ENCODE peak calls at places on chromosomes 7 and 10, in five cellular contexts. Y, Q, H, T and L are unnamed samples.

GRCh38 chr7:149833495-149834130 is 4.6 kb upstream of the ZNF862 start:
- DNase-seq in Y (no peak), Q (no peak), H (no peak), T (no peak), L (no peak)

GRCh38 chr10:69866688-69867461 is 65.2 kb downstream of the COL13A1 start:
- DNase-seq in T (no peak), Y (peak; percentile 26), H (no peak), Q (no peak), L (peak; percentile 41)

GRCh38 chr7:98357751-98358161 is 43.1 kb downstream of the BAIAP2L1 start:
- DNase-seq in T (no peak), H (no peak), Y (no peak), Q (no peak), L (peak; percentile 7)

GRCh38 chr7:8724080-8724718 is 290.8 kb downstream of the NXPH1 start:
- DNase-seq in T (peak; percentile 1), Q (no peak), H (peak; percentile 54), Y (no peak), L (peak; percentile 74)

GRCh38 chr10:114607358-114607998 is 50.6 kb downstream of the ABLIM1 start:
- DNase-seq in T (no peak), H (no peak), Y (no peak), Q (no peak), L (no peak)

GRCh38 chr7:47895026-47895425 is 53.2 kb downstream of the PKD1L1 start:
- DNase-seq in Q (no peak), Y (no peak), H (no peak), T (no peak), L (no peak)

GRCh38 chr7:85030893-85031292 is 156.0 kb downstream of the SEMA3D start:
- DNase-seq in Q (peak; percentile 29), H (peak; percentile 83), Y (peak; percentile 26), T (no peak), L (no peak)

GRCh38 chr10:48983648-48984359 is 44.2 kb upstream of the LRRC18 start:
- DNase-seq in Q (no peak), Y (no peak), T (no peak), H (no peak), L (no peak)

GRCh38 chr10:75643944-75644820 is 212.8 kb downstream of the LRMDA start:
- DNase-seq in Q (no peak), H (no peak), Y (no peak), T (no peak), L (no peak)

GRCh38 chr7:8365499-8366110 is 67.8 kb upstream of the NXPH1 start:
- DNase-seq in H (peak; percentile 33), T (peak; percentile 9), Q (no peak), Y (peak; percentile 35), L (peak; percentile 28)

GRCh38 chr10:24552346-24553016 is 171.2 kb downstream of the ARHGAP21 start:
- DNase-seq in Y (peak; percentile 83), T (no peak), Q (no peak), H (peak; percentile 61), L (peak; percentile 89)

GRCh38 chr7:38105874-38106483 is 72.1 kb upstream of the STARD3NL start:
- DNase-seq in H (peak; percentile 66), T (no peak), Q (peak; percentile 7), Y (peak; percentile 19), L (peak; percentile 22)

GRCh38 chr10:33661580-33662269 is 327.3 kb upstream of the NRP1 start:
- DNase-seq in H (peak; percentile 52), Q (no peak), Y (no peak), T (no peak), L (peak; percentile 33)

GRCh38 chr7:110835889-110836288 is 255.0 kb upstream of the LRRN3 start:
- DNase-seq in H (no peak), Y (no peak), T (no peak), Q (no peak), L (no peak)

GRCh38 chr10:63614371-63614891 is 93.2 kb downstream of the REEP3 start:
- DNase-seq in T (no peak), Y (no peak), Q (no peak), H (peak; percentile 66), L (no peak)

GRCh38 chr10:80471009-80471408 is 16.9 kb downstream of the TSPAN14 start:
- DNase-seq in Y (no peak), Q (no peak), T (no peak), H (no peak), L (no peak)

GRCh38 chr10:29104661-29105369 is 184.1 kb upstream of the LYZL1 start:
- DNase-seq in Y (no peak), Q (no peak), T (no peak), H (no peak), L (no peak)

GRCh38 chr7:148116195-148116594 is 474.4 kb upstream of the C7orf33 start:
- DNase-seq in Y (no peak), Q (no peak), T (no peak), H (no peak), L (no peak)

GRCh38 chr10:16612148-16612742 is 90.6 kb upstream of the C1QL3 start:
- DNase-seq in H (peak; percentile 65), Y (no peak), Q (peak; percentile 14), T (no peak), L (peak; percentile 4)

GRCh38 chr10:100743626-100744135 is 1.7 kb upstream of the PAX2 start:
- DNase-seq in Q (no peak), Y (peak; percentile 80), H (peak; percentile 78), T (no peak), L (no peak)

GRCh38 chr10:14374745-14375445 is 44.2 kb upstream of the FRMD4A start:
- DNase-seq in H (peak; percentile 92), Y (no peak), Q (no peak), T (no peak), L (no peak)

GRCh38 chr7:76333388-76334101 is 25.2 kb downstream of the YWHAG start:
- DNase-seq in T (no peak), Y (no peak), H (no peak), Q (no peak), L (no peak)

GRCh38 chr7:88218836-88219605 is 817 bp downstream of the SRI start:
- DNase-seq in H (peak; percentile 52), Q (no peak), T (no peak), Y (no peak), L (peak; percentile 46)

GRCh38 chr7:68025363-68025762 is 1028.7 kb downstream of the TYW1 start:
- DNase-seq in Q (no peak), Y (no peak), T (no peak), H (no peak), L (no peak)

GRCh38 chr7:151340794-151341356 is 737 bp upstream of the NUB1 start:
- DNase-seq in T (no peak), Y (no peak), Q (no peak), H (peak; percentile 15), L (no peak)

GRCh38 chr10:43687373-43687772 is 38.7 kb upstream of the ZNF32 start:
- DNase-seq in Y (no peak), T (no peak), H (no peak), Q (no peak), L (no peak)

GRCh38 chr7:106178593-106179134 is 66.6 kb upstream of the SYPL1 start:
- DNase-seq in T (no peak), Y (peak; percentile 16), H (peak; percentile 39), Q (no peak), L (peak; percentile 58)
- TF ChIP-seq CTCF in T (peak; percentile 72), Y (peak; percentile 35), H (peak; percentile 39), Q (peak; percentile 23), L (no peak)

GRCh38 chr10:31320179-31320597 is 1.2 kb downstream of the ZEB1 start:
- DNase-seq in Y (no peak), H (no peak), Q (no peak), T (no peak), L (peak; percentile 46)
- TF ChIP-seq CTCF in Y (no peak), H (no peak), Q (no peak), T (no peak), L (no peak)

DNA sequence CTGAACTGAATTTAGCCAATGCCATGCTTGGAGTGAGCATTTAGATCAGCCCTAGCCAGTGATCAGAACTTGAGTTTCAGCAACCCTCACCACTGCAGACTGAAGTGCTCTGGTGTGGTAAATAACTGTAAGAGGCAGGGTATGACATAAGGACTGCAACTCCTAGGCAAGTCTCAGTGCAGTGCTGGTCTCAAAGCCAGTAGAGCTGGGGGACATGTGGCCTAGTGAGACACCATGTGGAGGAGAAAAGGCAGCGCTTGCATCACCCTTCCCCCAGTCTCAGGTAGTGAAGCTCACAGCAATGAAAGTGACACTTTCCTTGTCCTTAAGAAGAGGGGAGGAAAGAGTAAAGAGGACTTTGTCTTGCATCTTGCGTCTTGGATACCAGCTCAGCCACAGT is 386.8 kb upstream of the POT1 start:
- DNase-seq in Y (peak; percentile 39), Q (no peak), T (peak; percentile 27), H (peak; percentile 38), L (peak; percentile 65)
- TF ChIP-seq CTCF in Y (peak; percentile 53), Q (peak; percentile 50), T (peak; percentile 77), H (peak; percentile 38), L (peak; percentile 40)

GRCh38 chr7:122886357-122887081 is at the start of gene CADPS2:
- DNase-seq in H (peak; percentile 96), T (peak; percentile 45), Y (peak; percentile 71), Q (peak; percentile 42), L (peak; percentile 91)
- TF ChIP-seq CTCF in H (no peak), T (peak; percentile 26), Y (no peak), Q (no peak), L (no peak)

GRCh38 chr7:49635800-49636199 is 137.6 kb upstream of the VWC2 start:
- DNase-seq in T (no peak), Q (no peak), H (no peak), Y (no peak), L (no peak)
- TF ChIP-seq CTCF in T (peak; percentile 36), Q (no peak), H (no peak), Y (no peak), L (no peak)